ENCODE peak calls at places on chromosomes 2 and 18, in ten cellular contexts. A is A549; D is ovary; F is CD4-positive, alpha-beta memory T cell; H is right cardiac atrium; X is cardiac fibroblast; S is RWPE2; L is neural progenitor cell; P is GM12865; Z is astrocyte. B is an unnamed sample.

GRCh38 chr18:7089369-7089768 is 28.2 kb downstream of the LAMA1 start:
- DNase-seq in X (no peak), F (no peak), L (peak; percentile 21), S (no peak), Z (no peak), P (no peak), A (no peak), H (no peak), D (no peak), B (no peak)

GRCh38 chr2:219396863-219397457 is 9.2 kb upstream of the DNPEP start:
- DNase-seq in D (no peak), X (no peak), S (no peak), P (no peak), L (no peak), A (no peak), Z (no peak), H (no peak), F (peak; percentile 26), B (no peak)

GRCh38 chr2:95270541-95271081 is 3.6 kb upstream of the PROM2 start:
- DNase-seq in A (no peak), H (no peak), D (no peak), F (no peak), L (no peak), S (peak; percentile 49), Z (no peak), X (no peak), P (no peak), B (no peak)

GRCh38 chr2:183033951-183034350 is 4.3 kb downstream of the NCKAP1 start:
- DNase-seq in D (no peak), Z (no peak), A (no peak), P (no peak), L (no peak), F (no peak), H (no peak), S (no peak), X (no peak), B (no peak)

GRCh38 chr2:192194065-192194865 is 468 bp downstream of the TMEFF2 start:
- DNase-seq in S (peak; percentile 51), H (peak; percentile 30), L (no peak), Z (peak; percentile 22), X (no peak), A (peak; percentile 3), F (peak; percentile 16), P (no peak), D (peak; percentile 5), B (peak; percentile 17)

GRCh38 chr18:36744261-36744876 is 84.4 kb downstream of the TPGS2 start:
- DNase-seq in X (no peak), P (no peak), A (no peak), S (no peak), D (no peak), H (no peak), F (no peak), L (no peak), Z (peak; percentile 70), B (no peak)

GRCh38 chr2:45992021-45992745 is 305.0 kb upstream of the EPAS1 start:
- DNase-seq in P (no peak), S (peak; percentile 78), D (no peak), A (peak; percentile 88), L (no peak), Z (peak; percentile 86), X (peak; percentile 88), H (peak; percentile 75), F (no peak), B (peak; percentile 83)

GRCh38 chr2:166784296-166784946 is 103.9 kb upstream of the XIRP2 start:
- DNase-seq in H (no peak), F (no peak), L (no peak), Z (no peak), X (no peak), S (no peak), D (no peak), A (no peak), P (no peak), B (no peak)

GRCh38 chr2:177721087-177721486 is 328.5 kb downstream of the AGPS start:
- DNase-seq in F (no peak), S (no peak), X (no peak), L (no peak), D (no peak), P (no peak), A (no peak), Z (no peak), H (no peak), B (no peak)

GRCh38 chr2:137467246-137467862 is 496.9 kb upstream of the HNMT start:
- DNase-seq in P (peak; percentile 52), Z (peak; percentile 1), D (no peak), H (no peak), S (no peak), F (no peak), X (peak; percentile 5), A (peak; percentile 3), L (peak; percentile 61), B (no peak)

GRCh38 chr2:201233192-201234166 is 26.9 kb upstream of the CASP8 start:
- DNase-seq in P (peak; percentile 96), H (peak; percentile 46), X (peak; percentile 39), Z (peak; percentile 6), S (peak; percentile 80), A (peak; percentile 79), L (no peak), F (peak; percentile 88), D (peak; percentile 60), B (peak; percentile 42)

GRCh38 chr2:96913398-96914202 is 43.7 kb upstream of the SEMA4C start:
- DNase-seq in X (no peak), D (no peak), P (peak; percentile 19), A (no peak), H (no peak), S (no peak), L (no peak), F (peak; percentile 63), Z (no peak), B (no peak)

GRCh38 chr2:131143803-131144202 is 38.7 kb downstream of the PLEKHB2 start:
- DNase-seq in S (no peak), L (no peak), F (no peak), P (no peak), Z (peak; percentile 50), X (no peak), H (no peak), D (no peak), A (no peak), B (no peak)

GRCh38 chr18:49728542-49728941 is 84.8 kb downstream of the ACAA2 start:
- DNase-seq in L (peak; percentile 66), D (peak; percentile 26), F (no peak), A (peak; percentile 21), S (no peak), Z (no peak), P (peak; percentile 51), X (peak; percentile 56), H (peak; percentile 46), B (peak; percentile 53)

GRCh38 chr2:191325651-191326365 is 80.6 kb downstream of the MYO1B start:
- DNase-seq in X (no peak), A (no peak), P (no peak), S (no peak), Z (no peak), H (no peak), L (no peak), F (no peak), D (no peak), B (no peak)

GRCh38 chr2:113390133-113390849 is 47.2 kb upstream of the ZNG1B start:
- DNase-seq in Z (peak; percentile 54), A (peak; percentile 14), X (peak; percentile 89), P (peak; percentile 90), F (peak; percentile 80), S (no peak), L (peak; percentile 89), H (peak; percentile 29), D (peak; percentile 55), B (peak; percentile 29)

GRCh38 chr2:113391073-113391472 is 46.4 kb upstream of the ZNG1B start:
- DNase-seq in S (no peak), X (no peak), A (no peak), D (no peak), P (no peak), H (no peak), F (no peak), Z (no peak), L (no peak), B (no peak)
- H3K4me3 ChIP-seq in S (no peak overlapping the region), X (no peak overlapping the region), A (no peak overlapping the region), D (no peak overlapping the region), P (no peak overlapping the region), H (no peak overlapping the region), F (no peak overlapping the region), Z (no peak overlapping the region), L (no peak overlapping the region), B (no peak overlapping the region)

GRCh38 chr18:61333271-61333745 is at the start of gene CDH20:
- DNase-seq in A (no peak), H (no peak), X (peak; percentile 6), D (no peak), L (peak; percentile 79), F (no peak), Z (no peak), P (no peak), S (no peak), B (peak; percentile 56)
- H3K4me3 ChIP-seq in A (no peak within 1 kb of the TSS), H (peak within 1 kb of the TSS; percentile 30), X (peak within 1 kb of the TSS; percentile 43), D (no peak within 1 kb of the TSS), L (peak within 1 kb of the TSS; percentile 87), F (no peak within 1 kb of the TSS), Z (peak within 1 kb of the TSS; percentile 58), P (no peak within 1 kb of the TSS), S (no peak within 1 kb of the TSS), B (peak within 1 kb of the TSS; percentile 22)

DNA sequence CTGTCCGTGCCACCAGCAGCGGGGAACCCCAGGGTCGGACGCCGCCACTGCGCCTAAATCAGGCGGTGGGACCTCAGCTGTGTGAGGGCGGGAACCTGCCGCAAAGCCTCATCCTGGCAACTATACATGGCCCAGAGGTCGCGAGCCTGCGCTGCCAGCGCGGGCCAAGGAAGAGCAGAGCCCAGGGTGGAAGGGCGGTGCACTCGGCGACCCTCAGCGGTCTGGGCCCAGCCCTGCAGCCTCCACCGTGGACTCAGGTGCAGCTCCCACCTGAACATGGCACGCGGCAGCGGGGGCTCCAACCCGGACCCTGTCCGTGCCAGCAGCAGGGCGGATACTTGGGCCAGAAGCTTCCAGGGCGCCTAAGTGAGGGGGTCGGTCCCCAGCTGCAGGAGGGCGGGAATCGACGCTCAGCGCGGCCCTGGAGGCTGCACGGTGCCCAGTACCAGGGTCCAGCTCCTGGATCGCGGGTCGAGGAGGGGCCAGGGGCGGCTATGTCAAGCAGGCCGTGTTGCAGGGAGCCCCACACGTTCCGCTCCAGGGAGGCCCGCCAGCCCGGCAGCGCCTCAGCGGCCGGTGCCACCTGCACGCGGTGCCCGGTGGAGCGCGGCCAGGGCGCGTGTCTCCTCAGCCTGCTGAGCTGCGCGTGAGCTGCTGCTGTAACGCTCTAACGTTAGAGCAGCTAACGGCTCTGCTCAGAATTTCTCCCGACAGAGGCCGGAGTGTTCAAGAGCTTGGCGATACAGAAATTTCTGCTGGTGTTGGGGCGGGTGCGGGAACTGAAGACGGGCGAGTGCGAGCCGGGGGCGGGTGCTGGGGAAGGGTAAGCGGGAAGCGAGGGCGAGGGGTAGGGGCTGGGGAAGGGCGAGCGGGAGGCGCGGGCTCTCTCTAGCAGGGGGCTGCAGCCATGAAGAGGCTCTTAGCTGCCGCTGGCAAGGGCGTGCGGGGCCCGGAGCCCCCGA is at the start of gene ANKRD30B:
- DNase-seq in X (no peak), P (no peak), S (no peak), H (no peak), L (no peak), D (no peak), F (no peak), A (no peak), Z (no peak), B (no peak)
- H3K4me3 ChIP-seq in X (peak within 1 kb of the TSS; percentile 10), P (no peak within 1 kb of the TSS), S (no peak within 1 kb of the TSS), H (no peak within 1 kb of the TSS), L (no peak within 1 kb of the TSS), D (no peak within 1 kb of the TSS), F (no peak within 1 kb of the TSS), A (no peak within 1 kb of the TSS), Z (no peak within 1 kb of the TSS), B (no peak within 1 kb of the TSS)

DNA sequence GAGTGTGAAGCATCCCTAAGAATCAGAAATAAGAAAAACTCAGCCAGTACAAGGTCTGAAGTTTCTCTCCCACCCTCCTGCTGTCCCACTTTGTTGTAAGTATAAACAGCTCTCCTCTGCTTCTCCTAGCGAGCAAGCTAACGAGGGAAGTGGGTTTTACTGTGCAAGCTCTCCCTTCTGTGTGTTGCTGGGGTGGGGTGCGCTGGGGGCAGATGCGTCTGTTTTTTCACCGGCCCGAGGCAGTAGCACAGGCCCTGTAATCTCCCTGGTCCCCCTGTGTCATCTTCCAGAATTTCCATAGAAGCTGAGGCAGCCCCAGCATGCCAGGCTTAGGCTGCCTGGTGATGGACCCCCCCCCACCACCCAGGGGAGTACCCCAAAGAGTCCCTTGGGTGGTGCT is 9.4 kb upstream of the CXCR4 start:
- DNase-seq in X (no peak), F (no peak), H (no peak), S (no peak), D (no peak), A (no peak), P (no peak), L (no peak), Z (no peak), B (no peak)
- H3K4me3 ChIP-seq in X (no peak overlapping the region), F (no peak overlapping the region), H (no peak overlapping the region), S (no peak overlapping the region), D (no peak overlapping the region), A (no peak overlapping the region), P (no peak overlapping the region), L (no peak overlapping the region), Z (no peak overlapping the region), B (no peak overlapping the region)

B was measured in psoas muscle.